ENCODE peak calls at places on chromosomes 3 and 15, in six cellular contexts. D is endothelial cell, P is psoas muscle, C is brain pericyte, W is H7, R is colonic mucosa. G is an unnamed sample.

GRCh38 chr15:35450492-35450891 is 95.5 kb downstream of the DPH6 start:
- DNase-seq in D (no peak), P (no peak), C (no peak), W (no peak), R (no peak), G (no peak)

GRCh38 chr15:45573961-45574629 is 13.1 kb upstream of the BLOC1S6 start:
- DNase-seq in D (peak; percentile 34), P (no peak), C (no peak), W (peak; percentile 78), R (no peak), G (no peak)

GRCh38 chr3:134038716-134039115 is 9.0 kb upstream of the SLCO2A1 start:
- DNase-seq in D (no peak), P (no peak), C (no peak), W (no peak), R (peak; percentile 34), G (no peak)

GRCh38 chr15:31163769-31164572 is 62.4 kb upstream of the TRPM1 start:
- DNase-seq in D (no peak), P (no peak), C (no peak), W (no peak), R (no peak), G (no peak)

GRCh38 chr3:44339990-44340389 is 1.4 kb downstream of the TCAIM start:
- DNase-seq in D (no peak), P (no peak), C (no peak), W (no peak), R (no peak), G (no peak)

GRCh38 chr3:38039899-38040261 is 872 bp downstream of the DLEC1 start:
- DNase-seq in D (no peak), P (peak; percentile 44), C (no peak), W (peak; percentile 70), R (peak; percentile 73), G (no peak)

GRCh38 chr3:194075088-194075615 is 60.8 kb upstream of the HES1 start:
- DNase-seq in D (no peak), P (no peak), C (no peak), W (no peak), R (no peak), G (no peak)

GRCh38 chr3:65005481-65005880 is 317.7 kb upstream of the ADAMTS9 start:
- DNase-seq in D (no peak), P (no peak), C (no peak), W (no peak), R (no peak), G (no peak)

GRCh38 chr3:151156618-151157216 is 46.3 kb downstream of the GPR171 start:
- DNase-seq in D (peak; percentile 45), P (no peak), C (no peak), W (peak; percentile 69), R (peak; percentile 38), G (no peak)

GRCh38 chr3:132285620-132285945 is 31.6 kb upstream of the ACP3 start:
- DNase-seq in D (no peak), P (no peak), C (no peak), W (peak; percentile 32), R (no peak), G (no peak)

GRCh38 chr3:116085456-116085855 is 359.8 kb downstream of the LSAMP start:
- DNase-seq in D (no peak), P (no peak), C (no peak), W (no peak), R (no peak), G (no peak)

GRCh38 chr15:86973284-86973844 is 893.7 kb downstream of the AGBL1 start:
- DNase-seq in D (no peak), P (no peak), C (no peak), W (no peak), R (no peak), G (no peak)

GRCh38 chr3:39639344-39640236 is 169.8 kb upstream of the MYRIP start:
- DNase-seq in D (no peak), P (no peak), C (peak; percentile 25), W (peak; percentile 27), R (no peak), G (peak; percentile 47)

GRCh38 chr3:159761377-159761776 is 227.3 kb upstream of the IL12A start:
- DNase-seq in D (no peak), P (no peak), C (no peak), W (no peak), R (no peak), G (no peak)

GRCh38 chr3:108590443-108590842 is 921 bp downstream of the DZIP3 start:
- DNase-seq in D (no peak), P (no peak), C (no peak), W (no peak), R (no peak), G (no peak)

GRCh38 chr15:95025924-95026728 is 794.8 kb downstream of the MCTP2 start:
- DNase-seq in D (peak; percentile 73), P (peak; percentile 18), C (peak; percentile 11), W (peak; percentile 23), R (peak; percentile 39), G (peak; percentile 2)

GRCh38 chr3:52527732-52528595 is 5.7 kb downstream of the NT5DC2 start:
- DNase-seq in D (no peak), P (no peak), C (no peak), W (peak; percentile 32), R (no peak), G (no peak)

GRCh38 chr15:57380854-57381253 is 4.5 kb downstream of the CGNL1 start:
- DNase-seq in D (no peak), P (no peak), C (no peak), W (no peak), R (no peak), G (no peak)